ENCODE peak calls at places on chromosome 15, in eight cellular contexts. D is dorsolateral prefrontal cortex, C is brain microvascular endothelial cell, A is stomach, S is adrenal gland, L is A549, J is fibroblast of lung, W is GM12865. M is an unnamed sample.

GRCh38 chr15:45948226-45948625 is 313.4 kb downstream of the SQOR start:
- DNase-seq in S (no peak), J (no peak), C (no peak), W (no peak), A (no peak), D (no peak), L (no peak), M (no peak)

GRCh38 chr15:39113741-39114140 is 467.1 kb upstream of the THBS1 start:
- DNase-seq in C (no peak), W (no peak), L (no peak), A (no peak), J (no peak), S (no peak), D (no peak), M (no peak)

GRCh38 chr15:42111924-42112323 is 17.6 kb upstream of the PLA2G4D start:
- DNase-seq in S (no peak), D (no peak), W (no peak), L (no peak), A (no peak), C (no peak), J (no peak), M (no peak)

GRCh38 chr15:72474912-72475601 is 927 bp downstream of the ARIH1 start:
- DNase-seq in S (peak; percentile 86), J (peak; percentile 78), W (peak; percentile 89), A (peak; percentile 81), C (peak; percentile 70), L (peak; percentile 90), D (peak; percentile 72), M (no peak)

GRCh38 chr15:59203026-59203425 is 3.6 kb upstream of the LDHAL6B start:
- DNase-seq in W (no peak), C (no peak), S (no peak), D (peak; percentile 50), A (no peak), L (no peak), J (no peak), M (no peak)

GRCh38 chr15:34793901-34794300 is 1.4 kb downstream of the ACTC1 start:
- DNase-seq in C (no peak), J (no peak), W (no peak), A (no peak), D (no peak), L (no peak), S (no peak), M (no peak)

GRCh38 chr15:72203507-72203837 is 5.9 kb upstream of the GRAMD2A start:
- DNase-seq in W (no peak), S (peak; percentile 89), D (peak; percentile 85), C (peak; percentile 29), L (peak; percentile 45), A (peak; percentile 68), J (peak; percentile 88), M (peak; percentile 64)

GRCh38 chr15:35827156-35827555 is 281.2 kb upstream of the DPH6 start:
- DNase-seq in W (no peak), S (no peak), A (no peak), L (no peak), J (peak; percentile 52), C (peak; percentile 28), D (no peak), M (no peak)

GRCh38 chr15:84789762-84790161 is 27.4 kb upstream of the ALPK3 start:
- DNase-seq in C (no peak), S (no peak), J (no peak), L (no peak), D (no peak), A (no peak), W (peak; percentile 40), M (no peak)

GRCh38 chr15:80923668-80924067 is 66.0 kb downstream of the MESD start:
- DNase-seq in W (no peak), S (no peak), J (peak; percentile 11), A (no peak), D (no peak), L (no peak), C (no peak), M (no peak)

GRCh38 chr15:58269455-58270414 is 131.6 kb downstream of the AQP9 start:
- DNase-seq in D (no peak), C (peak; percentile 51), A (no peak), W (peak; percentile 63), L (peak; percentile 71), S (peak; percentile 24), J (peak; percentile 61), M (no peak)

GRCh38 chr15:97904196-97904572 is 56.3 kb upstream of the ARRDC4 start:
- DNase-seq in D (peak; percentile 79), C (peak; percentile 49), W (no peak), A (peak; percentile 73), L (peak; percentile 71), J (peak; percentile 54), S (peak; percentile 81), M (no peak)

GRCh38 chr15:91790826-91791225 is 62.7 kb upstream of the SLCO3A1 start:
- DNase-seq in J (peak; percentile 7), D (no peak), A (no peak), S (no peak), L (no peak), W (no peak), C (no peak), M (no peak)

GRCh38 chr15:85730001-85730820 is 64.5 kb downstream of the KLHL25 start:
- DNase-seq in D (no peak), S (no peak), A (no peak), W (peak; percentile 72), J (peak; percentile 51), C (peak; percentile 56), L (peak; percentile 74), M (no peak)

GRCh38 chr15:44501768-44502366 is 35.1 kb upstream of the EIF3J start:
- DNase-seq in C (no peak), A (no peak), S (no peak), J (peak; percentile 51), W (peak; percentile 41), L (peak; percentile 20), D (no peak), M (peak; percentile 17)

GRCh38 chr15:67165653-67166260 is 88.7 kb downstream of the AAGAB start:
- DNase-seq in J (peak; percentile 94), L (no peak), C (peak; percentile 77), W (no peak), D (no peak), A (no peak), S (no peak), M (no peak)
- H3K4me3 ChIP-seq in J (no peak overlapping the region), L (no peak overlapping the region), C (no peak overlapping the region), W (no peak overlapping the region), D (no peak overlapping the region), A (no peak overlapping the region), S (no peak overlapping the region), M (no peak overlapping the region)

GRCh38 chr15:88465633-88466219 is 1.5 kb downstream of the MRPL46 start:
- DNase-seq in W (peak; percentile 20), D (no peak), L (peak; percentile 31), A (no peak), C (peak; percentile 58), J (peak; percentile 29), S (peak; percentile 81), M (peak; percentile 17)

GRCh38 chr15:88469321-88469720 is 1.8 kb downstream of the MRPS11 start:
- DNase-seq in S (no peak), A (no peak), C (no peak), D (no peak), L (no peak), W (no peak), J (no peak), M (no peak)

GRCh38 chr15:88470625-88471372 is 3.3 kb downstream of the MRPS11 start:
- DNase-seq in A (no peak), L (no peak), C (no peak), S (no peak), J (no peak), W (no peak), D (no peak), M (no peak)

GRCh38 chr15:88467073-88467934 is at the start of the genes MRPL46 and MRPS11:
- DNase-seq in D (peak; percentile 93), L (peak; percentile 92), W (peak; percentile 93), C (peak; percentile 75), J (peak; percentile 82), S (peak; percentile 90), A (peak; percentile 89), M (peak; percentile 14)

GRCh38 chr15:88467935-88468528 is 524 bp downstream of the MRPS11 start:
- DNase-seq in A (no peak), C (no peak), S (no peak), D (no peak), W (peak; percentile 43), J (no peak), L (peak; percentile 25), M (no peak)
- TF ChIP-seq CTCF in A (no peak), C (peak; percentile 62), S (no peak), D (no peak), W (peak; percentile 32), J (peak; percentile 35), L (peak; percentile 50), M (peak; percentile 35)

GRCh38 chr15:75042730-75043508 is 19.5 kb downstream of the PPCDC start:
- DNase-seq in C (peak; percentile 22), A (peak; percentile 86), D (peak; percentile 73), W (peak; percentile 100), J (peak; percentile 44), L (peak; percentile 76), S (peak; percentile 94), M (no peak)
- H3K4me3 ChIP-seq in C (no peak overlapping the region), A (no peak overlapping the region), D (peak overlapping the region; percentile 22), W (peak overlapping the region; percentile 57), J (no peak overlapping the region), L (no peak overlapping the region), S (no peak overlapping the region), M (no peak overlapping the region)

GRCh38 chr15:67843092-67843501 is 3.3 kb upstream of the RNU6-1 start:
- DNase-seq in L (no peak), A (no peak), J (no peak), C (no peak), S (no peak), W (no peak), D (no peak), M (no peak)

GRCh38 chr15:67838789-67839332 is 984 bp downstream of the RNU6-1 start:
- DNase-seq in L (no peak), J (peak; percentile 42), C (no peak), D (peak; percentile 77), S (peak; percentile 74), W (no peak), A (peak; percentile 76), M (no peak)

GRCh38 chr15:67839358-67839928 is 402 bp downstream of the RNU6-1 start:
- DNase-seq in S (no peak), W (no peak), C (no peak), A (no peak), J (peak; percentile 32), D (no peak), L (peak; percentile 76), M (no peak)

GRCh38 chr15:67839929-67840746 is at the start of gene RNU6-1:
- DNase-seq in L (peak; percentile 95), W (peak; percentile 97), J (peak; percentile 88), D (peak; percentile 95), S (peak; percentile 92), A (peak; percentile 95), C (peak; percentile 83), M (peak; percentile 52)

DNA sequence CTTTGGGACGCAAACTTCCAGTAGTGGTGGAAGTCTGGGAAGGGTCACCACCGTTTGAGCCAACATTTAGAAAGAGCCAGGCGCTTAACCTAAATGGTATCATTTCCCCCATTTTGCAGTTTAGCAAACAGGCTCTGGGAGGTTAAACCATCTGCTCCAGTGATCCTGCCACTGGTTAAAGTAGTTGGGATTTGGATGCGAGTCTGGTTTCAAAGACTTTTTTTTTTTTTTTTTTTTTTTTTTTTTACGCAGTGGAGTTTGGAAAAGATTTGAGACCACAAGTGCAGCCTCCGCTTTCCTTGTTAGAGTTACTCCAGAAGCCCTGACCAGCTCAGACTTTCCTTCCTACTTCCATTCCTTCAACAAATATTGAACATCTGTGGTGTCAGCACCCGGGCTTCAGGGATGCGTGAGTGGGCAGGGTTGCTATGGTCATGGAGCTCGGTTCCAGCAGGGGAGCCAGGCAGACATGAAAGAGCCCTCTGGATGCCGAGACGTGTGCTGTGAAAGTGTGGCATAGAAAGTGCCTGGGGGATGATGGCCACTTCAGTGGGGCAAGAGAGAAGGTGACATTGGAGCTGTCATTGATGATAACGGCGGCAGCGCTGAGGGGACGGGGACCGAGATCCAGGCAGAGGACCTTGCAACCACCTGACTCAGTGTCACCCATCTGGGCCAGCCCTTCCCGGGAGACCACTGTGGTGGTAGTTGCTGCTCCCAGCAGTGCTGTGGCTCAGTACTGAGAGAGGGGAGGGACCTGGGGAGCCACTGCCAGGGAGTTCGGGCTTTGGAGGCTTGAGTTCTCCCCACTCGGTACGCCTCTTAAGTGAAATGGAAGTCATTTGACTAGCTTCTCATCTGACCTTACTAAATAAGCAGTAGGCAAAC is 1.1 kb upstream of the RNU6-1 start:
- DNase-seq in S (no peak), A (no peak), W (peak; percentile 50), J (peak; percentile 58), C (no peak), D (peak; percentile 55), L (peak; percentile 52), M (no peak)
- TF ChIP-seq CTCF in S (no peak), A (no peak), W (no peak), J (no peak), C (no peak), D (no peak), L (no peak), M (peak; percentile 4)

M was measured in AG04449.